ENCODE peak calls at places on chromosomes 12 and 14, in five cellular contexts. G is sciatic nerve; K is activated CD4-positive, alpha-beta T cell treated with anti-CD3 and anti-CD28 coated beads for 48 hours; W is ascending aorta; T is stimulated activated CD4-positive, alpha-beta T cell treated with anti-CD3 and anti-CD28 coated beads, Interleukin-15, amount 100 ng/mL, for 1 hour. P is an unnamed sample.

GRCh38 chr14:89206426-89206825 is 210.6 kb downstream of the FOXN3 start:
- DNase-seq in K (no peak), T (no peak), G (no peak), W (no peak), P (no peak)

GRCh38 chr14:57066887-57067513 is 201.7 kb downstream of the EXOC5 start:
- DNase-seq in T (no peak), G (no peak), K (peak), W (no peak), P (peak)

GRCh38 chr12:3247596-3248270 is 170.6 kb downstream of the TSPAN9 start:
- DNase-seq in T (no peak), W (no peak), K (no peak), G (no peak), P (no peak)

GRCh38 chr14:94355191-94355794 is 32.2 kb upstream of the SERPINA6 start:
- DNase-seq in G (peak), W (peak), K (peak), T (no peak), P (peak)

GRCh38 chr14:55045087-55045486 is 6.4 kb upstream of the MAPK1IP1L start:
- DNase-seq in T (no peak), K (no peak), W (no peak), G (no peak), P (no peak)

GRCh38 chr12:15152864-15153263 is 68.4 kb downstream of the RERG start:
- DNase-seq in G (no peak), W (no peak), K (no peak), T (no peak), P (no peak)

GRCh38 chr12:105580841-105581352 is 250.4 kb downstream of the C12orf75 start:
- DNase-seq in W (peak), K (no peak), G (no peak), T (no peak), P (no peak)

GRCh38 chr12:52126605-52127578 is 47.4 kb downstream of the SMIM41 start:
- DNase-seq in T (no peak), G (no peak), K (no peak), W (no peak), P (no peak)

GRCh38 chr14:23572841-23573240 is 5.2 kb upstream of the AP1G2 start:
- DNase-seq in G (no peak), T (no peak), W (peak), K (no peak), P (no peak)

GRCh38 chr14:95998656-95999055 is 40.5 kb upstream of the C14orf132 start:
- DNase-seq in K (no peak), W (no peak), G (no peak), T (no peak), P (no peak)

GRCh38 chr12:121273364-121273896 is 23.1 kb downstream of the CAMKK2 start:
- DNase-seq in W (no peak), K (no peak), T (no peak), G (no peak), P (no peak)

GRCh38 chr12:27474344-27474743 is 27.8 kb downstream of the SMCO2 start:
- DNase-seq in W (no peak), G (no peak), T (no peak), K (no peak), P (no peak)

GRCh38 chr12:52241205-52241842 is 8.3 kb downstream of the KRT7 start:
- DNase-seq in T (no peak), G (no peak), K (no peak), W (no peak), P (no peak)

GRCh38 chr14:36952702-36953101 is 219.7 kb downstream of the SLC25A21 start:
- DNase-seq in T (no peak), W (no peak), G (no peak), K (no peak), P (no peak)

GRCh38 chr12:127230843-127231260 is 1036.1 kb upstream of the TMEM132C start:
- DNase-seq in G (no peak), K (peak), T (no peak), W (no peak), P (peak)

GRCh38 chr12:48024735-48025134 is 20.5 kb upstream of the COL2A1 start:
- DNase-seq in G (no peak), K (no peak), T (no peak), W (no peak), P (no peak)

GRCh38 chr12:4118017-4118510 is 155.5 kb upstream of the CCND2 start:
- DNase-seq in W (peak), K (no peak), G (peak), T (no peak), P (peak)

GRCh38 chr14:83548061-83548839 is 1981.7 kb upstream of the FLRT2 start:
- DNase-seq in W (no peak), T (no peak), K (no peak), G (no peak), P (no peak)

GRCh38 chr12:57864811-57865751 is 18.6 kb upstream of the CTDSP2 start:
- DNase-seq in W (peak), G (peak), K (peak), T (no peak), P (no peak)

GRCh38 chr14:58912799-58913432 is 275.2 kb downstream of the DACT1 start:
- DNase-seq in G (no peak), T (no peak), W (no peak), K (no peak), P (no peak)

GRCh38 chr12:90905691-90906370 is 49.1 kb downstream of the CCER1 start:
- DNase-seq in G (no peak), W (no peak), T (no peak), K (no peak), P (no peak)

GRCh38 chr12:29283969-29284368 is 97.0 kb downstream of the ERGIC2 start:
- DNase-seq in T (no peak), K (no peak), W (no peak), G (no peak), P (no peak)

GRCh38 chr12:122730215-122731014 is at the start of gene HCAR1:
- DNase-seq in W (no peak), T (no peak), G (peak), K (peak), P (peak)

GRCh38 chr12:43315961-43316360 is 236.0 kb downstream of the ADAMTS20 start:
- DNase-seq in K (no peak), T (no peak), G (no peak), W (no peak), P (no peak)

GRCh38 chr14:37061697-37062096 is 110.7 kb downstream of the SLC25A21 start:
- DNase-seq in K (no peak), W (no peak), T (no peak), G (no peak), P (no peak)

GRCh38 chr12:19299765-19300164 is 139.5 kb upstream of the AEBP2 start:
- DNase-seq in T (no peak), G (no peak), W (no peak), K (no peak), P (peak)

GRCh38 chr12:40127408-40127807 is 21.5 kb upstream of the SLC2A13 start:
- DNase-seq in K (no peak), T (no peak), W (no peak), G (no peak), P (no peak)

GRCh38 chr14:93965968-93966474 is 10.3 kb downstream of the ASB2 start:
- DNase-seq in W (no peak), T (no peak), G (no peak), K (no peak), P (no peak)

GRCh38 chr14:70666364-70666691 is 24.6 kb downstream of the TTC9 start:
- DNase-seq in K (no peak), W (no peak), T (no peak), G (no peak), P (no peak)

GRCh38 chr14:68785817-68786490 is 6.9 kb downstream of the ZFP36L1 start:
- DNase-seq in W (peak), T (no peak), K (no peak), G (peak), P (no peak)

GRCh38 chr14:35034440-35034833 is 11.6 kb upstream of the FAM177A1 start:
- DNase-seq in T (no peak), G (no peak), K (no peak), W (no peak), P (no peak)

GRCh38 chr12:79662046-79662811 is 28.5 kb downstream of the PAWR start:
- DNase-seq in T (no peak), G (no peak), K (no peak), W (no peak), P (no peak)

GRCh38 chr12:105573574-105573973 is 243.1 kb downstream of the C12orf75 start:
- DNase-seq in T (no peak), W (no peak), G (no peak), K (no peak), P (no peak)

GRCh38 chr12:115667116-115667515 is 610.4 kb downstream of the MED13L start:
- DNase-seq in T (no peak), W (no peak), K (no peak), G (no peak), P (no peak)